ENCODE peak calls at places on chromosomes 13 and 19, in four cellular contexts. A is tibial artery, V is fibroblast of lung, H is colonic mucosa. G is an unnamed sample. For H3K36me3 and H3K4me1, the result is how much of the 10 kb centered on the place peaks cover.

GRCh38 chr19:4914736-4915501 is 5.6 kb downstream of the UHRF1 start:
- DNase-seq in A (no peak), V (peak), H (peak), G (peak)

GRCh38 chr19:58218899-58219298 is 9.8 kb upstream of the ZNF544 start:
- DNase-seq in A (no peak), V (no peak), H (no peak), G (no peak)

GRCh38 chr19:4379383-4380253 is 20.7 kb downstream of the SH3GL1 start:
- DNase-seq in A (no peak), V (peak), H (no peak), G (peak)

GRCh38 chr19:44807652-44808462 is 1.0 kb upstream of the BCAM start:
- DNase-seq in A (no peak), V (peak), H (peak), G (peak)

GRCh38 chr13:41605319-41606285 is 148.3 kb downstream of the RGCC start:
- DNase-seq in A (no peak), V (peak), H (no peak), G (no peak)

GRCh38 chr13:108003626-108004025 is 211.7 kb downstream of the LIG4 start:
- DNase-seq in A (no peak), V (no peak), H (no peak), G (no peak)

GRCh38 chr13:112715715-112716460 is 26.1 kb downstream of the ATP11A start:
- DNase-seq in A (no peak), V (no peak), H (no peak), G (peak)

GRCh38 chr13:48901786-48902185 is 73.9 kb upstream of the FNDC3A start:
- DNase-seq in A (no peak), V (no peak), H (no peak), G (no peak)

GRCh38 chr19:19257836-19258588 is 15.1 kb downstream of the TM6SF2 start:
- DNase-seq in A (no peak), V (no peak), H (no peak), G (no peak)

GRCh38 chr19:11174336-11174735 is 18.8 kb upstream of the SPC24 start:
- DNase-seq in A (no peak), V (no peak), H (no peak), G (no peak)

GRCh38 chr13:43388282-43389034 is 365.1 kb downstream of the DNAJC15 start:
- DNase-seq in A (no peak), V (no peak), H (no peak), G (no peak)

GRCh38 chr13:75256922-75257321 is 225.0 kb downstream of the TBC1D4 start:
- DNase-seq in A (no peak), V (peak), H (peak), G (no peak)

GRCh38 chr19:38095411-38096308 is 128.4 kb downstream of the DPF1 start:
- DNase-seq in A (peak), V (peak), H (peak), G (peak)

GRCh38 chr19:50248413-50248812 is 45.0 kb downstream of the MYH14 start:
- DNase-seq in A (no peak), V (no peak), H (no peak), G (no peak)

GRCh38 chr19:47503823-47504145 is 11.1 kb downstream of the NAPA start:
- DNase-seq in A (no peak), V (no peak), H (no peak), G (no peak)

GRCh38 chr19:47499863-47500830 is 14.7 kb downstream of the NAPA start:
- DNase-seq in A (no peak), V (no peak), H (no peak), G (peak)

GRCh38 chr19:47506459-47506858 is 8.4 kb downstream of the NAPA start:
- DNase-seq in A (no peak), V (no peak), H (no peak), G (peak)

GRCh38 chr19:47505506-47505905 is 9.4 kb downstream of the NAPA start:
- DNase-seq in A (no peak), V (no peak), H (no peak), G (no peak)

DNA sequence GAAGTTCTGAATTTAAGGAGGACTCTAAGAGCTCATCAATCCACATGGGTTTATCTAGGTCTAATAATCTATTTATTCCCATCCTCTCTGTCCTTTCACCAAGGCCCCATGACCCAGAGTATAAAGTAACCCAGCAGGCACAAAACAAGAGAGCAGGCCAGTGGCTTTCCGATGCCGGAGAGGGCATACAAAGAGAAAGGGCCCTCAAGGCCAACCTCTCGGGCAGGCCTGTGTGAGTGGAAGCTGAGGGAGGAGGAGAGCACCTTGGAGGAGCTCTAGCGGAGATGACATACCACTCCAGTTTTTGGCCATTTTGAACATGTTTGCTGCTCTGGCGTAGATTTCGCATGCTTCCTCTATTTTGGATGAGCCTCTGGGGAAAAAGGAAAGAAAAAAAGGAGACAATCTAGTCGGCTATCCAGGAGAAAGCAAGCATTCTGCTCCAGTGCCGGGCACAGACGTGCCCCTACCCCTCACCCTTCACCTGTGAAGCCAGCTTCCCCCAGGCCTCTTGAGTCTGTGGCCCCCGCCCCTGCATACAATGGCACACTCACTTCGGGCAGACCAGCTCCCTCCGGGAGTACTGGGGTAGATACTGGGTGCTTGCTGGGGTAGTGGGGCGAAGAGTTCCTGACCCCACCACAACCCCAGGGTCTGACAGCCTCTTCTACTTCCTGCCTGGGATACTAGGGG is 11.6 kb downstream of the NAPA start:
- DNase-seq in A (no peak), V (no peak), H (no peak), G (peak)
- H3K36me3 ChIP-seq in A (half or more), V (under half), H (under half), G (under half)

DNA sequence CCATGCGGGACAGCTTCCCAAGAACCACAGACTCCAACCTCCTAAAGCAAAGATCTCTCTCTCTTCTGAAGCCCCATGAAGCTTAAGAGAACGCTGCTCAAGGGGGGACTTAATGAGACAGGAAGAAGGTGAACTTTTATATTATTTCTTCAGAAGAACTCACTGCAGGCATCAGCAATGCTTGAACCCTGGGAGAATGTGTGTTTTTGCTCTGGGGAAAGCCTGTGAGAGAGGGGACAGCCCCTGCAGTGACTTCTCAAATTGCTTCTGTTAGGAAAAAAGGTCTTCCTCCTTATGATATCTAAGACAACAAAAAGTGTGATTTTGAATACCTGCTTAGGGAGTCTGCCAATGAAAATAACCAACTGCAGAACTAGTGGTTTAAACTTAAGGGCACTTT is 23.0 kb downstream of the GJA3 start:
- DNase-seq in A (no peak), V (no peak), H (no peak), G (no peak)
- H3K4me1 ChIP-seq in A (under half), V (under half), H (under half), G (under half)

GRCh38 chr19:48618278-48618915 is 581 bp downstream of the RPL18 start:
- DNase-seq in A (no peak), V (no peak), H (peak), G (no peak)

GRCh38 chr19:48616041-48616436 is 1.2 kb upstream of the FAM83E start:
- DNase-seq in A (no peak), V (no peak), H (peak), G (peak)

GRCh38 chr19:48616491-48617056 is 1.7 kb upstream of the FAM83E start:
- DNase-seq in A (no peak), V (no peak), H (peak), G (no peak)

GRCh38 chr19:48618916-48619691 is at the start of the genes RPL18 and SPHK2:
- DNase-seq in A (peak), V (peak), H (peak), G (peak)

DNA sequence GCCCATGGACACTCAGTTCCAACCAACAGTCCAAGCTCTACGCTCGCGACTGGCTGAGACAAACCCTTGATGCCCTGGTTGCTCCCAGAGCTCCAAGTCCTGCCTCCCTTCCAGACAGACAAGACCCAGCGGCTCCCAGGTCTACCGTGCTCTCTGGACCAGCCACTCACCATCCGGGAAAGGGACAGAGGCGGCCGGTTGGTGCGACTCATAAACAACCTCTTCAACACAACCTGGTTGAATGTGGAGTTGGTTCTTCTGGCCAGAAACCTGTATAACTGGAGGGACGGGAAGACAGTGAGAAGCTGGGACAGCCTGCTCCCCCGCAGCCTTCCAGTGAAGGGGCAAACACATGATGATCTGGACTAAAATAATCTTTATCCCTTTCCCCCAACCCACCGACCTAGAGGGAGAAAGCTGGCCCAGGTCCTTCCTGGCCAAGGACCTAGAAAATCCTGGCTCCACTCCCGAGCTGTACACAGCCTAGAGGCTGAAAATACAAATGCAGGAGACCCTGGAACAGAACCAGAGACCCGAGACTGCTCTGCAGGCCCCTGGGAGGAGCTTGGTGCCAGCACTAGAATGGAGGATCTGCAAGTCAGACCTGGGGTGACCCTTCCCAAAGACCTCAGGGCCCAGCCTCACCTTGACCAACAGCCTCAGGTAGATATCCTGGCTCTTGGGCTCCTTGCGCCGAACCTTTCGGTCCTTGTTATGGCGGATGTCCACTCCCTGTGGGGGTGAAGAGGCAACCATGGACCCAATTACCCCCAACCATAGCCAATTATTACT is 1.6 kb downstream of the RPL18 start:
- DNase-seq in A (no peak), V (no peak), H (peak), G (no peak)
- TF ChIP-seq CTCF in A (no peak), V (peak), H (no peak), G (no peak)

DNA sequence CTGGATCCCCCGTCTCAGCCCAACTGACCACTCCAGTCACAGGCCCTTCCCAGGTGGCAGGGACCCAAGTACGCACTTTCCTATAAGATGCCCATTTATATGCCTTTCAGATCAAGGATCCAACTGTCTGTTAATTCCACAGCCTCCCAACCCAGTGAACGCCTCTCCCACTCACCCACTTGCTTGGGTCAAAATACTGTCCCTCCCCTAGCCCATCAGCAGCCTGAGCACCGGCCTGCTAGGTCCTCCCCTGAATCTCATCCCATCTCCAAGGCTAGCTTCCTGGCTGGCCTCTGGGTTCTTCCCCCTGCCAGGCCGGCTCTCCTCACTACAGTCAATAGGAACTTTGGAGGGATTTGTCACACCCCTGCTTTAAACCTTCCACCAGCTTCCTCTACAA is 1.9 kb downstream of the UBE2S start:
- DNase-seq in A (no peak), V (no peak), H (no peak), G (no peak)
- H3K36me3 ChIP-seq in A (half or more), V (under half), H (under half), G (half or more)

GRCh38 chr19:12723643-12724426 is at the start of gene TNPO2:
- DNase-seq in A (peak), V (peak), H (peak), G (peak)
- H3K4me1 ChIP-seq in A (under half), V (under half), H (under half), G (under half)